ENCODE peak calls at places on chromosomes 13 and 19, in six cellular contexts. B is AG09309, K is thoracic aorta, N is kidney epithelial cell, C is AG10803, Q is upper lobe of right lung. W is an unnamed sample.

GRCh38 chr13:50636007-50636704 is 207.3 kb downstream of the DLEU7 start:
- DNase-seq in B (no peak), K (no peak), N (no peak), C (no peak), Q (no peak), W (no peak)

GRCh38 chr19:35768082-35768421 is 7.3 kb upstream of the ARHGAP33 start:
- DNase-seq in B (no peak), K (no peak), N (no peak), C (no peak), Q (no peak), W (no peak)

GRCh38 chr13:70108276-70108845 is at the start of gene KLHL1:
- DNase-seq in B (no peak), K (no peak), N (no peak), C (no peak), Q (no peak), W (no peak)

GRCh38 chr13:20389696-20390525 is 135.7 kb downstream of the CRYL1 start:
- DNase-seq in B (no peak), K (no peak), N (no peak), C (no peak), Q (no peak), W (no peak)

GRCh38 chr19:1837625-1838105 is 10.6 kb downstream of the REXO1 start:
- DNase-seq in B (no peak), K (no peak), N (no peak), C (no peak), Q (no peak), W (no peak)

GRCh38 chr19:31270897-31271568 is 78.2 kb downstream of the TSHZ3 start:
- DNase-seq in B (peak), K (no peak), N (no peak), C (peak), Q (peak), W (peak)

GRCh38 chr19:8531470-8531869 is 17.5 kb upstream of the ZNF414 start:
- DNase-seq in B (no peak), K (no peak), N (no peak), C (no peak), Q (no peak), W (no peak)

GRCh38 chr13:113861433-113862030 is 2.3 kb downstream of the GAS6 start:
- DNase-seq in B (no peak), K (no peak), N (no peak), C (no peak), Q (no peak), W (no peak)

GRCh38 chr19:35703343-35703742 is 1.0 kb upstream of the ZBTB32 start:
- DNase-seq in B (no peak), K (no peak), N (no peak), C (no peak), Q (no peak), W (no peak)

GRCh38 chr13:67138937-67139336 is 91.2 kb downstream of the PCDH9 start:
- DNase-seq in B (no peak), K (no peak), N (no peak), C (no peak), Q (no peak), W (no peak)

GRCh38 chr19:4430760-4431159 is 26.8 kb downstream of the UBXN6 start:
- DNase-seq in B (no peak), K (no peak), N (no peak), C (no peak), Q (no peak), W (no peak)

GRCh38 chr19:416416-416815 is 7.5 kb upstream of the C2CD4C start:
- DNase-seq in B (no peak), K (no peak), N (no peak), C (no peak), Q (peak), W (no peak)

GRCh38 chr13:23723463-23723862 is 153.3 kb downstream of the TNFRSF19 start:
- DNase-seq in B (peak), K (no peak), N (no peak), C (peak), Q (no peak), W (peak)

GRCh38 chr19:46859637-46860124 is 1.1 kb upstream of the ARHGAP35 start:
- DNase-seq in B (no peak), K (no peak), N (no peak), C (peak), Q (peak), W (no peak)

GRCh38 chr19:6011794-6012193 is 33.9 kb upstream of the RANBP3 start:
- DNase-seq in B (no peak), K (no peak), N (no peak), C (no peak), Q (no peak), W (no peak)

GRCh38 chr13:95660981-95661581 is 15.9 kb upstream of the DNAJC3 start:
- DNase-seq in B (no peak), K (no peak), N (no peak), C (peak), Q (no peak), W (peak)

GRCh38 chr19:34428549-34429285 is 536 bp downstream of the UBA2 start:
- DNase-seq in B (no peak), K (no peak), N (no peak), C (peak), Q (no peak), W (peak)

GRCh38 chr13:105611424-105611823 is 924.0 kb downstream of the EFNB2 start:
- DNase-seq in B (peak), K (no peak), N (peak), C (peak), Q (no peak), W (peak)

GRCh38 chr13:20132052-20132634 is 28.7 kb downstream of the GJA3 start:
- DNase-seq in B (no peak), K (no peak), N (no peak), C (no peak), Q (no peak), W (no peak)

GRCh38 chr13:113723400-113724015 is 35.5 kb upstream of the TMEM255B start:
- DNase-seq in B (no peak), K (no peak), N (no peak), C (no peak), Q (no peak), W (no peak)

GRCh38 chr13:78589206-78589605 is 14.1 kb downstream of the POU4F1 start:
- DNase-seq in B (no peak), K (no peak), N (no peak), C (no peak), Q (no peak), W (peak)

GRCh38 chr13:107531180-107531579 is 684.2 kb downstream of the LIG4 start:
- DNase-seq in B (no peak), K (no peak), N (no peak), C (no peak), Q (no peak), W (no peak)

GRCh38 chr19:41218615-41219507 is at the start of gene AXL:
- DNase-seq in B (peak), K (peak), N (no peak), C (peak), Q (peak), W (peak)

GRCh38 chr19:48446579-48446978 is 796 bp downstream of the GRWD1 start:
- DNase-seq in B (no peak), K (no peak), N (no peak), C (no peak), Q (no peak), W (no peak)

GRCh38 chr13:74132152-74132767 is 1.9 kb downstream of the KLF12 start:
- DNase-seq in B (no peak), K (no peak), N (no peak), C (no peak), Q (no peak), W (peak)

GRCh38 chr19:10007366-10007765 is 2.9 kb downstream of the COL5A3 start:
- DNase-seq in B (no peak), K (no peak), N (no peak), C (peak), Q (no peak), W (peak)

GRCh38 chr13:83386609-83387008 is 495.7 kb downstream of the SLITRK1 start:
- DNase-seq in B (no peak), K (no peak), N (no peak), C (no peak), Q (no peak), W (no peak)

GRCh38 chr13:40982772-40983171 is 36.3 kb downstream of the ELF1 start:
- DNase-seq in B (no peak), K (no peak), N (no peak), C (peak), Q (no peak), W (peak)

GRCh38 chr13:85651440-85651839 is 147.8 kb downstream of the SLITRK6 start:
- DNase-seq in B (no peak), K (no peak), N (no peak), C (no peak), Q (no peak), W (no peak)

GRCh38 chr19:57512845-57513244 is 13.1 kb downstream of the ZNF773 start:
- DNase-seq in B (no peak), K (no peak), N (no peak), C (peak), Q (no peak), W (peak)

GRCh38 chr13:72304121-72304745 is 423.2 kb downstream of the MZT1 start:
- DNase-seq in B (no peak), K (no peak), N (no peak), C (peak), Q (no peak), W (peak)

GRCh38 chr13:35598790-35599369 is 122.4 kb upstream of the MAB21L1 start:
- DNase-seq in B (no peak), K (no peak), N (no peak), C (no peak), Q (no peak), W (peak)

GRCh38 chr13:44934724-44935123 is 54.5 kb downstream of the NUFIP1 start:
- DNase-seq in B (peak), K (no peak), N (peak), C (peak), Q (no peak), W (peak)

GRCh38 chr19:47075941-47076340 is 27.5 kb upstream of the TMEM160 start:
- DNase-seq in B (no peak), K (no peak), N (peak), C (no peak), Q (no peak), W (no peak)

GRCh38 chr13:109968876-109969577 is 182.6 kb upstream of the IRS2 start:
- DNase-seq in B (no peak), K (no peak), N (no peak), C (peak), Q (no peak), W (no peak)

GRCh38 chr19:30649934-30650614 is 277.9 kb downstream of the ZNF536 start:
- DNase-seq in B (no peak), K (no peak), N (no peak), C (peak), Q (no peak), W (peak)

GRCh38 chr19:51541458-51542357 is 10.2 kb upstream of the SIGLEC6 start:
- DNase-seq in B (no peak), K (no peak), N (no peak), C (no peak), Q (peak), W (no peak)

GRCh38 chr19:53927745-53928144 is 18.7 kb downstream of the CACNG7 start:
- DNase-seq in B (peak), K (no peak), N (peak), C (peak), Q (no peak), W (peak)

DNA sequence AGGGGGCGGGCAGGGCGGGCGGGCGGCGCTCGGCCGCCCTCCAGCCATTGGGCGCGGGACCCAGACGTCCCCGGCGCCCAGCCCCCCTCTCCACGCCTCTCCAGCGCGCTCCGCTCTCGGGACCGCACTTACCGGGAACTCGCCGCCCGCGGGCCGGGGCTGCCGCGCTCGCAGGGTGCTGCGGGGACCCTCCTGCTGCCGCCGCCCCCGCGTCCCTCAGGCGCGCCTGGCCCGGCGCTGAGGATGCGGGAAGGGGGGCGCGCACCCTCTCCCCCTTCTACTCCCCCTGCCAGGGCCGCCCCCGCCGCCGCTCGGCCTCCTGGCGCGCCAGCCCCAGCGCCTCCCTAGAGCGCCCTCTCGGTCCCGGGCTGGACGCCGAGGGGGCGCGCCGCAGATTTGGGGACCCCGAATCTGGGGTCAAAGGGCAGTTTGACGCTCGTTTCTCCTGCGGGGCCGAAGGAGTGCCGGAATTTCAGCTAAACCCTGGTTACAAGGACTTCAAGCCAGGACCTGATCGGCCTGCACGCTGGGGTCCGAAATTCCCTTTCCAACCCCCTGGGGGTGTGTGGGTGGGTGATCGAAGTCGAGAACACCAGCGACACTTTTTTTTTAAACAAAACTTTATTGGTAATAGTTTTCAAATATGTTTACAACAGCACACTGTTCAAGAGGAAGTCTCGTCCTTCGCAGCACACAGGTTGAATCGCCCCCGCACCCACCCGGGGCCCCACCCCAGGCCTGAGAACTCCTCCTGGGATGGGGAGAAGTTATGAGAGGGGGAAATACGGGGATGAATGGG is 734 bp upstream of the SAMD1 start:
- DNase-seq in B (no peak), K (no peak), N (no peak), C (peak), Q (peak), W (peak)
- TF ChIP-seq CTCF in B (peak), K (peak), N (peak), C (peak), Q (peak), W (peak)

GRCh38 chr19:45766919-45767346 is 2.1 kb downstream of the SIX5 start:
- DNase-seq in B (no peak), K (no peak), N (no peak), C (no peak), Q (no peak), W (no peak)
- H3K4me3 ChIP-seq in B (peak), K (peak), N (peak), C (peak), Q (peak), W (peak)

DNA sequence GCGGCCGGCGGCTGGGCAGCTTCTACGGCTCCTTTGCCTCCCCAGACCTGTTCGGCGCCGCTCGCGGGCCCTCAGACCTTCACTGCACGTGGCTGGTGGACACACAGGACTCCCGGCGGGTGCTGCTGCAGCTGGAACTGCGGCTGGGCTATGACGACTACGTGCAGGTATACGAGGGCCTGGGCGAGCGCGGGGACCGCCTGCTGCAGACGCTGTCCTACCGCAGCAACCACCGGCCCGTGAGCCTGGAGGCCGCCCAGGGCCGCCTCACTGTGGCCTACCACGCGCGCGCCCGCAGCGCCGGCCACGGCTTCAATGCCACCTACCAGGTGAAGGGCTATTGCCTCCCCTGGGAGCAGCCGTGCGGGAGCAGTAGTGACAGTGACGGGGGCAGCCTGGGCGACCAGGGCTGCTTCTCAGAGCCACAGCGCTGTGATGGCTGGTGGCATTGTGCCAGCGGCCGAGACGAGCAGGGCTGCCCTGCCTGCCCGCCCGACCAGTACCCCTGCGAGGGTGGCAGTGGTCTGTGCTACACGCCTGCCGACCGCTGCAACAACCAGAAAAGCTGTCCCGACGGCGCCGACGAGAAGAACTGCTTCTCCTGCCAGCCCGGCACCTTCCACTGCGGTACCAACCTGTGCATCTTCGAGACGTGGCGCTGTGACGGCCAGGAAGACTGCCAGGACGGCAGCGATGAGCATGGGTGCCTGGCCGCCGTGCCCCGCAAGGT is 11.6 kb downstream of the LRP3 start:
- DNase-seq in B (no peak), K (no peak), N (no peak), C (no peak), Q (no peak), W (no peak)
- TF ChIP-seq CTCF in B (no peak), K (no peak), N (no peak), C (no peak), Q (no peak), W (no peak)

GRCh38 chr19:39193785-39194184 is 3.0 kb upstream of the NCCRP1 start:
- DNase-seq in B (no peak), K (no peak), N (no peak), C (no peak), Q (no peak), W (no peak)

GRCh38 chr19:39194832-39195542 is 1.8 kb upstream of the NCCRP1 start:
- DNase-seq in B (no peak), K (no peak), N (no peak), C (no peak), Q (no peak), W (no peak)

GRCh38 chr19:39196320-39196719 is 444 bp upstream of the NCCRP1 start:
- DNase-seq in B (no peak), K (no peak), N (no peak), C (no peak), Q (no peak), W (no peak)

GRCh38 chr19:39196860-39197562 is at the start of gene NCCRP1:
- DNase-seq in B (no peak), K (no peak), N (no peak), C (no peak), Q (no peak), W (no peak)

GRCh38 chr19:39195755-39196154 is 1.0 kb upstream of the NCCRP1 start:
- DNase-seq in B (no peak), K (no peak), N (no peak), C (no peak), Q (no peak), W (no peak)
- H3K4me3 ChIP-seq in B (no peak), K (no peak), N (no peak), C (no peak), Q (no peak), W (no peak)

GRCh38 chr13:32383836-32384618 is 43.9 kb downstream of the N4BP2L1 start:
- DNase-seq in B (no peak), K (no peak), N (no peak), C (no peak), Q (no peak), W (no peak)

GRCh38 chr13:32385369-32385768 is 42.6 kb downstream of the N4BP2L1 start:
- DNase-seq in B (no peak), K (no peak), N (no peak), C (no peak), Q (no peak), W (no peak)

GRCh38 chr13:32384702-32385101 is 43.2 kb downstream of the N4BP2L1 start:
- DNase-seq in B (no peak), K (no peak), N (no peak), C (no peak), Q (no peak), W (no peak)

GRCh38 chr13:32378012-32378411 is 49.9 kb downstream of the N4BP2L1 start:
- DNase-seq in B (no peak), K (no peak), N (no peak), C (no peak), Q (no peak), W (peak)

DNA sequence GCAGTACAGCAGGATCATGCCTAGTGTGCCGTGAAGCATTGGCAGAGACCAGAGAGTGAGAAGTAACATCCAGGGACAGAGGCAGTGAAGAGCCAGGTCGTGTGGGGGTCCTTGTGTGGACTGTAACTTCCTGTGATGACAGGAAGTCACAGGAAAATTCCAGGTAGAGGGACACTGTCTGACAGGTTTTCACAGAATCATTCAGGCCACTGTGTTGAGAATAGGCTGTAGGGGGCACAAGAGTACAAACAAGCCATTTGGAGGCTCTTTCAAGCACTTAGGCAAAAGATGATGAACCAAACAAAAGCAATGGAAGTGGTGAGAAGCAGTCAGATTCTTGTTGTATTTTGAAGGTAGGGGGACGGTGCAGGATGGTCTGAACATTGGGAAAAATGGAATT is 46.4 kb downstream of the N4BP2L1 start:
- DNase-seq in B (no peak), K (no peak), N (peak), C (peak), Q (no peak), W (peak)
- TF ChIP-seq CTCF in B (peak), K (peak), N (peak), C (peak), Q (peak), W (peak)

DNA sequence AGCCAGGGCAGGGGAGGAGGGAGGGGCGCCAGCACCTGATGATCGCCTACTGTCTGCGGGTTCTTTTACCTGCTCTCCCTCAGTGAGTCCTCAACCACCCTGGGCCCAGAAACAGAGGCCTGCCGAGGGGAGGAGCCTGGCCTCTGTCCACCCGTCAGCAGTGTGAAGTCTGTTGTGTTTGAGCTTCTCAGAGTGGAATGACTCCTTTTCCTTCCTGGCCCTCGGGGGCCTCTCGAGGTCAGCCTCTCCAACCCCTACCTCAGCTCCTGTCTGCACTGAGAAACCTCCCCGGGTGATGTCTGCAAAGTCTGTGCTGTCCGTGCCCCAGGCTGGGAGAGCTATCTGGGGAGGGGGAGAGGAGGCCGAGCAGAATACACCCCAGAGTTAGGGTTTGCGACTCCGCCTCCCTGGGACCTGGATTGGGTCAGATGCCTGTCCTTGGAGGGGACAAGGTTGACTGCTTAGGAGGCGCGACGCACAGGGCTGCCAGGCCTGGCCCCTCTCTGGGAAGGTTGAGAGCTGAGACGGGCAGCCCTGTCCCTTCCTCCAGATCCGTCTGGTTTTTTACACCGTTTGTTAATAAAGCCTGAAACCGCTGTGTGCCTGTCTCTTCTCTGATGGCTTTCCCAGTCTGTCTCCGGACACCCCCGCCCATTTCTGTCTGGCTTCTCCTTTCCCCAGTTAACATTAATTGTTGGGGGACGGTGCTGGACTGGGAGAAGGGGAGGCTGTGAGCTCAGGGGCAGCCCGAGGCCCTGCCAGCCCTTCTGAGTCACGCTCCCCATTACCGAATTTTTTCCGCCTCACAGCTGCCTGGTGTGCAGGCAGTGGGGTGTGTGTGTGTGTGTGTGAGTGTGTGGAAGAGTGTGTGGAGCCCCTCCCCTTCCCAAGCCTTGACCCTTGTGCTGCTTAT is 1.0 kb upstream of the SSC5D start:
- DNase-seq in B (peak), K (no peak), N (peak), C (peak), Q (no peak), W (peak)
- H3K4me3 ChIP-seq in B (peak), K (peak), N (no peak), C (peak), Q (no peak), W (peak)

W was measured in fibroblast of the aortic adventitia.